ENCODE peak calls at places on chromosomes 11 and 22, in ten cellular contexts. K is HepG2, I is prostate gland, P is transverse colon, N is K562, O is HCT116, L is stomach, T is GM23338, U is endothelial cell of umbilical vein, B is H1. D is an unnamed sample.

GRCh38 chr11:107676341-107676740 is 35.5 kb downstream of the SLN start:
- DNase-seq in K (no peak), I (no peak), P (no peak), N (no peak), O (no peak), L (no peak), T (no peak), U (no peak), B (no peak), D (no peak)

GRCh38 chr11:14905104-14906033 is 13.3 kb upstream of the CYP2R1 start:
- DNase-seq in K (no peak), I (peak; percentile 19), P (peak; percentile 65), N (no peak), O (no peak), L (peak; percentile 43), T (peak; percentile 93), U (peak; percentile 44), B (peak; percentile 74), D (peak; percentile 72)

GRCh38 chr11:36156486-36157150 is 132.6 kb downstream of the COMMD9 start:
- DNase-seq in K (no peak), I (no peak), P (no peak), N (no peak), O (no peak), L (no peak), T (no peak), U (no peak), B (no peak), D (no peak)

GRCh38 chr11:111782109-111782784 is 16.1 kb upstream of the PPP2R1B start:
- DNase-seq in K (no peak), I (no peak), P (no peak), N (no peak), O (no peak), L (no peak), T (no peak), U (peak; percentile 17), B (no peak), D (no peak)

GRCh38 chr11:42976636-42977217 is 335.1 kb upstream of the API5 start:
- DNase-seq in K (no peak), I (no peak), P (no peak), N (no peak), O (no peak), L (no peak), T (no peak), U (no peak), B (no peak), D (no peak)

GRCh38 chr22:29190915-29191314 is 14.8 kb upstream of the EMID1 start:
- DNase-seq in K (no peak), I (no peak), P (no peak), N (no peak), O (no peak), L (no peak), T (no peak), U (no peak), B (no peak), D (peak; percentile 28)

GRCh38 chr11:86397351-86397750 is 22.7 kb downstream of the CCDC81 start:
- DNase-seq in K (no peak), I (no peak), P (no peak), N (no peak), O (no peak), L (no peak), T (no peak), U (no peak), B (no peak), D (no peak)

GRCh38 chr22:16721969-16722368 is 103.2 kb downstream of the XKR3 start:
- DNase-seq in K (no peak), I (no peak), P (no peak), N (no peak), O (no peak), L (no peak), T (no peak), U (no peak), B (no peak), D (no peak)

GRCh38 chr11:67379061-67380058 is 6.0 kb upstream of the CLCF1 start:
- DNase-seq in K (no peak), I (no peak), P (no peak), N (peak; percentile 75), O (no peak), L (no peak), T (no peak), U (no peak), B (no peak), D (no peak)

GRCh38 chr22:37566903-37567798 is 6.9 kb downstream of the CDC42EP1 start:
- DNase-seq in K (peak; percentile 61), I (peak; percentile 90), P (peak; percentile 95), N (peak; percentile 74), O (peak; percentile 84), L (peak; percentile 96), T (peak; percentile 93), U (peak; percentile 58), B (no peak), D (peak; percentile 88)

GRCh38 chr11:9060700-9061111 is 30.7 kb downstream of the SCUBE2 start:
- DNase-seq in K (peak; percentile 23), I (no peak), P (no peak), N (peak; percentile 47), O (no peak), L (no peak), T (peak; percentile 83), U (no peak), B (no peak), D (no peak)
- TF ChIP-seq CTCF in K (peak; percentile 48), I (no peak), P (no peak), N (peak; percentile 46), O (peak; percentile 56), L (no peak), T (peak; percentile 78), U (no peak), B (peak; percentile 47), D (no peak)

GRCh38 chr11:65975771-65976170 is 14.2 kb downstream of the SART1 start:
- DNase-seq in K (no peak), I (no peak), P (no peak), N (no peak), O (no peak), L (no peak), T (no peak), U (no peak), B (no peak), D (no peak)

GRCh38 chr11:65978391-65979238 is 17.1 kb downstream of the SART1 start:
- DNase-seq in K (no peak), I (no peak), P (no peak), N (no peak), O (no peak), L (no peak), T (no peak), U (no peak), B (no peak), D (no peak)

GRCh38 chr11:65979261-65979759 is 17.8 kb downstream of the SART1 start:
- DNase-seq in K (no peak), I (no peak), P (no peak), N (no peak), O (no peak), L (no peak), T (no peak), U (no peak), B (no peak), D (no peak)

GRCh38 chr11:65976216-65977176 is 15.0 kb downstream of the SART1 start:
- DNase-seq in K (no peak), I (no peak), P (no peak), N (no peak), O (no peak), L (no peak), T (no peak), U (no peak), B (no peak), D (no peak)

DNA sequence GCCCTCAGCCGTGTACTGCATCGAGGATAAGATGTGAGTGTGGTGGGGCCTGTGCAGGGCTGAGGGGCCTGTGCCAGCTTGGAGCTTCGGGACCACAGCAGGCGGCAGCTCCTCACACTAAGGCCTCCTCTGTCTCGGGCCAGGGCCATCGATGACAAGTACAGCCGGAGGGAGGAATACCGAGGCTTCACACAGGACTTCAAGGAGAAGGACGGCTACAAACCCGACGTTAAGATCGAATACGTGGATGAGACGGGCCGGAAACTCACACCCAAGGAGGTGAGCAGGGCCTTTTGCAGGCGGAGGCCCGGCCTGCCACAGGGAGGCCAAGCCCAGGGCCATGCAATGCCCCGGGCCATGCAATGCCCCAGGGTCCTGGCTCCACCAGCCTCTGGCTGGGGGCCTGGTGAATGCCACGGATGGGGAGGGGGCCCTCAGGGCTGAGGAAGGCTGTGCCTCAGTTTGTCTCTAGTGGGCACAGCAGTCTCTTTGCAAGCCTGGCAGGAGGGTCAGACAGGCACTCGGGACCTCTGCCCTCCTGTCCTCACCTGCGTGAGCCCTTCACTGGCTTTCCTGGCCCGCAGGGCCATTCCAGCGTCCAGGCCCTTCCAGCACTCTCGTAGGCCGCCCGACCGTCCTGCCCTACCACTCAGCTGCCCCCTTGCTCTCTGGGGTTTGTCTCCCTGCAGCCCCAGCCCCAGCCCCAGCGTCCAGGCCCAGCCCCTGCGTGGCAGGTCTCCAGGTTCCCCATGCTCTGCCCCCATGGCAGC is 16.3 kb downstream of the SART1 start:
- DNase-seq in K (no peak), I (no peak), P (no peak), N (no peak), O (no peak), L (no peak), T (no peak), U (no peak), B (no peak), D (no peak)
- TF ChIP-seq POLR2AphosphoS5 in K (no peak), I (no peak), P (no peak), N (no peak), O (no peak), L (no peak), T (no peak), U (no peak), B (no peak), D (no peak)

DNA sequence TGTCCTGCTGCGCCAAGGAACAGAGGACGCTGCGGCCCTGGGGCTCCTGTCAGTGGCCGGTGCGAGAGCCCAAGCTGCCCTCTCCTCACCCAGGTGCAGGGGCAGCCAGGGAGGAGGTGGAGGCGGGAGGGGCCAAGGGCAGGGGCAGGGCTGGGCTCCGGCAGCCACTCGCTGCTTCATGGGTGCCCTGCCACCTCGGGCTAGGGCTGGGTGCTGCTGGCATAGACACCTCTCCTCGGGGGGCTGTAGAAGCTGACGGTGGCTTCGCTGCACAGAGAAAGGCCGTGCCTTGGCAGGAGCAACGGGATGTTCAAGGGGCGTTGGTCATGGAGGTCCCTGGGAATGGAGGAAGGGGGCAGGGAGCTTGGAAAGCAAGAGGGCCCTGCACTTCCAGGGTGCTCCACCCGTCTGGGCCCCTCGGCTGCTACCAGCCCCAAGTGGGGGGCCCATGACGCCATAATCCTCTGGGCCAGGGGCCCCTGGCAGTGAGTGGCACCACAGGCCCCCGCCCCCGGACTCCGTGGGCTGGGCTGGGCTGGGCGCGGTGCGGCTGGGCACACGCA is 1.6 kb upstream of the TBX1 start:
- DNase-seq in K (no peak), I (no peak), P (no peak), N (no peak), O (no peak), L (no peak), T (peak; percentile 29), U (no peak), B (no peak), D (no peak)
- H3K4me3 ChIP-seq in K (no peak overlapping the region), I (no peak overlapping the region), P (no peak overlapping the region), N (no peak overlapping the region), O (no peak overlapping the region), L (no peak overlapping the region), T (peak overlapping the region; percentile 45), U (no peak overlapping the region), B (peak overlapping the region; percentile 23), D (no peak overlapping the region)

DNA sequence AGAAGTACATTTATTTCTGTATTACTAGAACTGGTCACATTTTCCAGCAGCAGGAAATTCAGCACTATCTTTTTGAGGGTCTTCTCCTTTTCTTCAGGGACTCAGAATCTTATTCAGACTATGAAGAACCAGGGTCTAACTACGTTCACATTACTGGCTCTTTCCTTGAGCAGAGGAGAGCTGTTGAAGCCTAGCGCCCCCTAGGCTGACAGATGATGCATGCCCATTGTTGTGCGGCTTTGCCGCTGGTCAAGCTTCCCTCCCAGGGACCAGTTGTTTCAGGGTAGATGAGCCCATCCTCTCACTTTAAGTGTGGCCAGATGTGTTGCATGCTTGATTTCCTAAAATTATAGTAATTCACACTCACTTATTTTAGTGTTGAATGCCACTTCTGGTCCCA is 168.2 kb upstream of the PDGFD start:
- DNase-seq in K (peak; percentile 5), I (no peak), P (peak; percentile 17), N (peak; percentile 4), O (peak; percentile 32), L (peak; percentile 32), T (peak; percentile 85), U (peak; percentile 9), B (peak; percentile 39), D (no peak)
- TF ChIP-seq CTCF in K (peak; percentile 40), I (no peak), P (no peak), N (no peak), O (peak; percentile 71), L (no peak), T (peak; percentile 96), U (peak; percentile 27), B (peak; percentile 86), D (no peak)

D was measured in sigmoid colon.